ENCODE peak calls at places on chromosomes 5 and 9, in seven cellular contexts. X is adrenal gland; I is naive thymus-derived CD4-positive, alpha-beta T cell; V is Karpas-422; P is adipocyte; L is cardiac fibroblast; F is GM23338. J is an unnamed sample.

GRCh38 chr9:89612566-89613278 is 7.9 kb downstream of the GADD45G start:
- DNase-seq in X (no peak), F (no peak), I (no peak), L (no peak), V (no peak), P (no peak), J (no peak)

GRCh38 chr5:34570143-34570542 is 86.0 kb upstream of the RAI14 start:
- DNase-seq in V (no peak), P (no peak), L (no peak), X (no peak), I (no peak), F (no peak), J (no peak)

GRCh38 chr5:171715551-171715950 is 70.1 kb upstream of the SMIM23 start:
- DNase-seq in V (no peak), L (no peak), F (no peak), I (no peak), X (no peak), P (no peak), J (no peak)

GRCh38 chr5:45691656-45692055 is 4.5 kb downstream of the HCN1 start:
- DNase-seq in I (no peak), L (no peak), X (no peak), V (no peak), F (no peak), P (no peak), J (no peak)

GRCh38 chr5:87081511-87082372 is 185.9 kb upstream of the RASA1 start:
- DNase-seq in X (no peak), L (no peak), P (no peak), F (no peak), I (peak), V (peak), J (no peak)

GRCh38 chr5:139764250-139764791 is 31.3 kb upstream of the PSD2 start:
- DNase-seq in V (no peak), X (no peak), I (peak), P (no peak), F (peak), L (no peak), J (peak)

GRCh38 chr9:131117111-131117761 is 8.2 kb upstream of the NUP214 start:
- DNase-seq in I (no peak), V (no peak), L (peak), F (no peak), X (no peak), P (no peak), J (peak)

GRCh38 chr5:178469011-178469974 is 120.9 kb downstream of the COL23A1 start:
- DNase-seq in V (no peak), X (no peak), P (no peak), I (no peak), F (no peak), L (no peak), J (peak)

GRCh38 chr5:59356813-59357381 is 536.6 kb downstream of the PDE4D start:
- DNase-seq in L (no peak), P (no peak), I (no peak), V (no peak), X (no peak), F (peak), J (peak)

GRCh38 chr5:64775288-64775687 is 6.6 kb downstream of the CWC27 start:
- DNase-seq in X (no peak), F (no peak), I (no peak), V (no peak), P (no peak), L (no peak), J (no peak)

GRCh38 chr9:13444696-13445095 is 165.2 kb upstream of the MPDZ start:
- DNase-seq in F (no peak), V (no peak), X (no peak), L (peak), I (no peak), P (peak), J (no peak)

GRCh38 chr9:106916491-106917235 is 53.7 kb downstream of the ZNF462 start:
- DNase-seq in V (no peak), L (peak), X (peak), P (peak), F (peak), I (no peak), J (no peak)

GRCh38 chr9:114300846-114301797 is 21.8 kb upstream of the ORM1 start:
- DNase-seq in I (no peak), F (no peak), V (no peak), P (no peak), X (peak), L (no peak), J (peak)

GRCh38 chr5:179699640-179700298 is 1.0 kb downstream of the CANX start:
- DNase-seq in X (peak), L (peak), V (peak), P (peak), I (peak), F (peak), J (peak)

GRCh38 chr5:38650540-38651275 is 94.3 kb upstream of the LIFR start:
- DNase-seq in L (peak), I (no peak), F (no peak), V (no peak), P (peak), X (no peak), J (peak)

GRCh38 chr5:56522972-56523371 is 289.8 kb upstream of the ANKRD55 start:
- DNase-seq in V (no peak), X (peak), I (no peak), L (peak), F (no peak), P (peak), J (no peak)

GRCh38 chr5:178131446-178131996 is 707 bp downstream of the RMND5B start:
- DNase-seq in P (no peak), L (no peak), F (peak), X (no peak), I (no peak), V (peak), J (peak)

GRCh38 chr5:72231989-72232703 is 87.9 kb downstream of the MRPS27 start:
- DNase-seq in L (no peak), P (no peak), I (peak), F (no peak), X (no peak), V (no peak), J (no peak)

GRCh38 chr9:27154923-27155322 is 45.9 kb downstream of the TEK start:
- DNase-seq in P (peak), L (peak), X (no peak), V (peak), I (no peak), F (no peak), J (no peak)

GRCh38 chr5:36644727-36645126 is 38.3 kb downstream of the SLC1A3 start:
- DNase-seq in I (no peak), X (no peak), F (peak), V (no peak), P (no peak), L (no peak), J (no peak)

GRCh38 chr5:158773151-158773550 is 326.6 kb downstream of the EBF1 start:
- DNase-seq in V (no peak), P (peak), L (no peak), X (no peak), F (no peak), I (no peak), J (no peak)

GRCh38 chr5:65100846-65101678 is 332.3 kb downstream of the CWC27 start:
- DNase-seq in I (no peak), F (peak), X (peak), P (peak), V (peak), L (peak), J (peak)

GRCh38 chr5:123099514-123100151 is 10.6 kb downstream of the PRDM6 start:
- DNase-seq in L (no peak), V (no peak), X (no peak), P (no peak), F (peak), I (no peak), J (peak)

GRCh38 chr5:41903892-41904799 is at the start of gene RIMOC1:
- DNase-seq in I (peak), L (peak), V (peak), X (peak), F (peak), P (peak), J (peak)

GRCh38 chr5:154312571-154312970 is 122.0 kb downstream of the GALNT10 start:
- DNase-seq in V (no peak), L (peak), X (no peak), F (no peak), P (peak), I (no peak), J (no peak)

GRCh38 chr5:180007582-180007981 is 64.0 kb downstream of the RNF130 start:
- DNase-seq in P (no peak), X (no peak), V (no peak), I (no peak), L (no peak), F (peak), J (peak)

GRCh38 chr5:138686668-138687067 is 66.6 kb upstream of the CTNNA1 start:
- DNase-seq in X (no peak), I (no peak), V (no peak), P (no peak), L (peak), F (no peak), J (no peak)

GRCh38 chr9:82781965-82782392 is 281.0 kb downstream of the RASEF start:
- DNase-seq in X (no peak), P (no peak), F (no peak), L (no peak), I (no peak), V (no peak), J (no peak)

GRCh38 chr9:29976981-29977380 is 2403.7 kb upstream of the C9orf72 start:
- DNase-seq in F (peak), V (no peak), L (no peak), I (no peak), P (no peak), X (no peak), J (no peak)

GRCh38 chr5:172542651-172543131 is 88.4 kb upstream of the SH3PXD2B start:
- DNase-seq in F (no peak), X (peak), I (no peak), L (no peak), P (no peak), V (no peak), J (no peak)

GRCh38 chr9:79053613-79054012 is 518.2 kb upstream of the TLE4 start:
- DNase-seq in V (no peak), I (no peak), F (no peak), P (no peak), X (no peak), L (no peak), J (no peak)

GRCh38 chr5:127206320-127207113 is 84.1 kb upstream of the MEGF10 start:
- DNase-seq in I (no peak), X (no peak), L (peak), F (no peak), P (peak), V (no peak), J (no peak)

GRCh38 chr9:109793196-109793595 is 13.2 kb downstream of the PALM2AKAP2 start:
- DNase-seq in I (no peak), L (peak), V (no peak), F (no peak), P (peak), X (peak), J (no peak)

GRCh38 chr9:33467526-33467925 is 6.2 kb downstream of the NOL6 start:
- DNase-seq in L (no peak), V (no peak), I (no peak), X (no peak), P (no peak), F (no peak), J (peak)

GRCh38 chr5:1212881-1213280 is 11.5 kb downstream of the SLC6A19 start:
- DNase-seq in X (no peak), V (no peak), I (no peak), P (no peak), L (no peak), F (no peak), J (peak)

GRCh38 chr9:15299374-15299939 is 7.6 kb downstream of the TTC39B start:
- DNase-seq in L (no peak), V (no peak), F (no peak), I (peak), P (no peak), X (no peak), J (no peak)

GRCh38 chr5:174736351-174736721 is 12.0 kb downstream of the MSX2 start:
- DNase-seq in F (no peak), X (no peak), P (peak), I (no peak), L (peak), V (no peak), J (no peak)

GRCh38 chr5:115461093-115461492 is 83.5 kb downstream of the FEM1C start:
- DNase-seq in P (peak), X (no peak), F (no peak), L (peak), I (no peak), V (no peak), J (no peak)

GRCh38 chr5:88824892-88825781 is 57.8 kb downstream of the MEF2C start:
- DNase-seq in X (no peak), I (no peak), V (peak), F (no peak), L (peak), P (peak), J (no peak)

GRCh38 chr5:124746252-124746915 is at the start of gene ZNF608:
- DNase-seq in V (no peak), I (no peak), F (peak), L (peak), X (peak), P (peak), J (peak)

GRCh38 chr5:53488195-53488594 is 7.8 kb downstream of the FST start:
- DNase-seq in X (no peak), P (no peak), I (no peak), V (peak), F (no peak), L (no peak), J (no peak)
- H3K4me3 ChIP-seq in X (no peak), P (peak), I (no peak), V (no peak), F (no peak), L (no peak), J (no peak)

GRCh38 chr5:170632266-170632984 is 128.6 kb downstream of the KCNIP1 start:
- DNase-seq in F (peak), P (no peak), V (peak), L (no peak), X (no peak), I (no peak), J (peak)
- H3K4me3 ChIP-seq in F (peak), P (peak), V (no peak), L (no peak), X (peak), I (peak), J (peak)

GRCh38 chr5:16936150-16937022 is at the start of gene MYO10:
- DNase-seq in L (peak), F (peak), V (no peak), X (peak), P (peak), I (peak), J (peak)

GRCh38 chr5:16934669-16935068 is 1.4 kb downstream of the MYO10 start:
- DNase-seq in L (peak), I (no peak), V (no peak), F (peak), P (peak), X (no peak), J (no peak)

GRCh38 chr5:16937503-16938161 is 1.5 kb upstream of the MYO10 start:
- DNase-seq in F (no peak), I (no peak), V (no peak), L (no peak), P (no peak), X (no peak), J (no peak)

GRCh38 chr5:16935271-16936149 is 578 bp downstream of the MYO10 start:
- DNase-seq in I (no peak), V (no peak), L (peak), X (peak), P (peak), F (peak), J (peak)

GRCh38 chr5:16937023-16937379 is 913 bp upstream of the MYO10 start:
- DNase-seq in I (no peak), X (no peak), L (no peak), V (no peak), F (peak), P (no peak), J (no peak)
- H3K4me3 ChIP-seq in I (no peak), X (peak), L (peak), V (no peak), F (peak), P (peak), J (peak)

DNA sequence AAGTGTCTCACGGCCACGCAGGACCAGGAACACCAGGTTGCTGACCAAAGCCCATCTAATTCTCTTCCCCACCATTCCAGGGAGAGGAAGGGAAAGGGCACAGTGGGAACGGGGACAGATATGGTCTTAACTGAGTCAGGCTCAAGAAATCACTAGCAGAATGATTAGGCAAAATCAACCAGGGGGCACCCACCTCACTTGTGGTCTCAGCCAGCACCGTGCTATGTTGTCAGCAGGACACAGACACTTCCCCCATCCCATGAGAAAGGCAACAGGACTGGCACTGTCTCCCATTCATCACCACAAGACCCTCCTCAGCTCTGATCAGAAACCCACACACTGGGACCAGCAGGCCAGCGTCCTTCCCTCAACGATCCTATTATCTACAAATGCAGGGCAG is 2.9 kb downstream of the BICD2 start:
- DNase-seq in V (no peak), L (no peak), I (no peak), X (no peak), P (no peak), F (no peak), J (no peak)
- H3K4me3 ChIP-seq in V (no peak), L (no peak), I (no peak), X (no peak), P (no peak), F (no peak), J (no peak)

GRCh38 chr5:147037517-147038205 is 159.1 kb upstream of the PPP2R2B start:
- DNase-seq in L (peak), F (no peak), X (no peak), I (no peak), V (no peak), P (peak), J (no peak)
- H3K4me3 ChIP-seq in L (no peak), F (no peak), X (no peak), I (no peak), V (no peak), P (no peak), J (no peak)

GRCh38 chr9:132769895-132770774 is 99.9 kb downstream of the GTF3C4 start:
- DNase-seq in V (peak), X (peak), F (peak), I (peak), P (peak), L (peak), J (peak)
- H3K4me3 ChIP-seq in V (peak), X (peak), F (peak), I (peak), P (peak), L (peak), J (peak)

DNA sequence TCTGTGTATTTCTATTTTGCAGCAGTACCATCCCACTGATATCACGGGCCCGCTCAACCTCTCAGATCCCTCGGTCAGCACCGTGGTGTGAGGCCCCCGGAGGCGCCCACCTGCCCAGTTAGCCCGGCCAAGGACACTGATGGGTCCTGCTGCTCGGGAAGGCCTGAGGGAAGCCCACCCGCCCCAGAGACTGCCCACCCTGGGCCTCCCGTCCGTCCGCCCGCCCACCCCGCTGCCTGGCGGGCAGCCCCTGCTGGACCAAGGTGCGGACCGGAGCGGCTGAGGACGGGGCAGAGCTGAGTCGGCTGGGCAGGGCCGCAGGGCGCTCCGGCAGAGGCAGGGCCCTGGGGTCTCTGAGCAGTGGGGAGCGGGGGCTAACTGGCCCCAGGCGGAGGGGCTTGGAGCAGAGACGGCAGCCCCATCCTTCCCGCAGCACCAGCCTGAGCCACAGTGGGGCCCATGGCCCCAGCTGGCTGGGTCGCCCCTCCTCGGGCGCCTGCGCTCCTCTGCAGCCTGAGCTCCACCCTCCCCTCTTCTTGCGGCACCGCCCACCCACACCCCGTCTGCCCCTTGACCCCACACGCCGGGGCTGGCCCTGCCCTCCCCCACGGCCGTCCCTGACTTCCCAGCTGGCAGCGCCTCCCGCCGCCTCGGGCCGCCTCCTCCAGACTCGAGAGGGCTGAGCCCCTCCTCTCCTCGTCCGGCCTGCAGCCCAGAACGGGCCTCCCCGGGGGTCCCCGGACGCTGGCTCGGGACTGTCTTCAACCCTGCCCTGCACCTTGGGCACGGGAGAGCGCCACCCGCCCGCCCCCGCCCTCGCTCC is 1.9 kb downstream of the LRRC26 start:
- DNase-seq in I (no peak), L (no peak), F (peak), P (no peak), V (no peak), X (no peak), J (peak)
- H3K4me3 ChIP-seq in I (no peak), L (no peak), F (peak), P (no peak), V (no peak), X (no peak), J (peak)

DNA sequence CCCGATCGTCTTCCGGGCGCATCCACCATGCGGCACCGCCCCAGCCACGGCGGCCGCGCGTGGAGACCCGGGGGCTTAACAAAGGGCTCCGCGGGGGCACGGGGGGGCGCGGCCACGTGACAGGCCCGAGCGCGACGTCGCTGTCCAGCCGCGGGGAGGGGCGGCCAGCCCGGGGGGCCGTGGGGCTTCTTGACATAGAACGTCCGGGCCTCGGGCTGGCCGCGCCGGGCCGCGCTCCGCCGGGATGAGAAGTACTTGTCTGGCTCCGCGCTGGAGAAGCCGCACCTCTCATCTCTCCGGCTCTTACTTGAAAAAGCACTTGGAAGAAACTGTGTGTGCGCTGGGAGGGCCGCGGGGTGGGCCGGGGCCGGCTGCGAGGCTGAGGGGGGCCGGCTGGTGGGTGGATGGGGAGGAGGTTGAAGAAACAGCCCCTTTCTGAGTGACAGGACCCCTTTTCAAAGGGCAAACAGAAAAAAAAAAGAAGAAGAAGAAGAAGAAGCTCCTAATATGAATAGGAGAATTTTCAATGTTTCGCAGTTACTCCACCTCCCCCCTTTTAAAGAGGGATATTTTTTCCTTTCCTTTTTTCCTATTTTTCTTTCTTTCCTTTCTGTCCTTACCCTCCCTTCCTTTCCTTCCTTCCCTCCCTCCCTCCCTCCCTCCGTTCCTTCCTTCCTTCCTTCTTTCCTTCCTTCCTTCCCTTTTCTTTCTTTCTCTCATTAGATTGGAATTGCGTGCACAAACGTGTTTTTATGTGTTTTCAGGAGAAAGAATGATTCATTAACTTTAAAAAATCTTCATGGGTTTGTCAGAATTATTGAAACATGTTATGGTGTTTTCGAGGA is 21.3 kb downstream of the NR2F1 start:
- DNase-seq in I (no peak), F (peak), P (peak), V (no peak), X (no peak), L (peak), J (peak)
- H3K4me3 ChIP-seq in I (no peak), F (peak), P (peak), V (no peak), X (peak), L (peak), J (no peak)